ENCODE peak calls at places on chromosomes 1 and 21, in five cellular contexts. I is CD8-positive, alpha-beta T cell; K is fibroblast of pulmonary artery; E is neural progenitor cell; P is kidney. S is an unnamed sample.

GRCh38 chr1:6461237-6461530 is 4.8 kb downstream of the TNFRSF25 start:
- DNase-seq in I (no peak), K (no peak), E (no peak), P (peak), S (no peak)

GRCh38 chr1:52676249-52676903 is 21.8 kb downstream of the COA7 start:
- DNase-seq in I (no peak), K (no peak), E (no peak), P (peak), S (no peak)

GRCh38 chr1:196271212-196271947 is 336.9 kb downstream of the KCNT2 start:
- DNase-seq in I (no peak), K (no peak), E (no peak), P (no peak), S (no peak)

GRCh38 chr1:47865881-47866535 is 131.2 kb downstream of the TRABD2B start:
- DNase-seq in I (no peak), K (no peak), E (no peak), P (no peak), S (no peak)

GRCh38 chr1:16067933-16068332 is 5.5 kb downstream of the FAM131C start:
- DNase-seq in I (no peak), K (no peak), E (no peak), P (no peak), S (no peak)

GRCh38 chr1:159991513-159991912 is 37.5 kb upstream of the SLAMF9 start:
- DNase-seq in I (no peak), K (peak), E (no peak), P (no peak), S (no peak)

GRCh38 chr1:107750364-107750959 is 214.5 kb downstream of the VAV3 start:
- DNase-seq in I (peak), K (peak), E (peak), P (peak), S (peak)

GRCh38 chr1:53398091-53398490 is 61.1 kb upstream of the DMRTB1 start:
- DNase-seq in I (no peak), K (peak), E (no peak), P (no peak), S (no peak)

GRCh38 chr21:34952701-34953100 is 96.4 kb downstream of the RUNX1 start:
- DNase-seq in I (no peak), K (no peak), E (no peak), P (no peak), S (no peak)

GRCh38 chr21:25735221-25735894 is 586 bp downstream of the GABPA start:
- DNase-seq in I (peak), K (peak), E (peak), P (peak), S (peak)
- TF ChIP-seq CTCF in I (no peak), K (no peak), E (no peak), P (no peak), S (no peak)

GRCh38 chr1:36586146-36586545 is 103.4 kb upstream of the CSF3R start:
- DNase-seq in I (no peak), K (no peak), E (no peak), P (no peak), S (no peak)
- TF ChIP-seq CTCF in I (no peak), K (no peak), E (no peak), P (no peak), S (no peak)

GRCh38 chr1:12196641-12197482 is 30.1 kb downstream of the TNFRSF1B start:
- DNase-seq in I (no peak), K (no peak), E (peak), P (no peak), S (no peak)
- TF ChIP-seq CTCF in I (no peak), K (no peak), E (peak), P (no peak), S (peak)

DNA sequence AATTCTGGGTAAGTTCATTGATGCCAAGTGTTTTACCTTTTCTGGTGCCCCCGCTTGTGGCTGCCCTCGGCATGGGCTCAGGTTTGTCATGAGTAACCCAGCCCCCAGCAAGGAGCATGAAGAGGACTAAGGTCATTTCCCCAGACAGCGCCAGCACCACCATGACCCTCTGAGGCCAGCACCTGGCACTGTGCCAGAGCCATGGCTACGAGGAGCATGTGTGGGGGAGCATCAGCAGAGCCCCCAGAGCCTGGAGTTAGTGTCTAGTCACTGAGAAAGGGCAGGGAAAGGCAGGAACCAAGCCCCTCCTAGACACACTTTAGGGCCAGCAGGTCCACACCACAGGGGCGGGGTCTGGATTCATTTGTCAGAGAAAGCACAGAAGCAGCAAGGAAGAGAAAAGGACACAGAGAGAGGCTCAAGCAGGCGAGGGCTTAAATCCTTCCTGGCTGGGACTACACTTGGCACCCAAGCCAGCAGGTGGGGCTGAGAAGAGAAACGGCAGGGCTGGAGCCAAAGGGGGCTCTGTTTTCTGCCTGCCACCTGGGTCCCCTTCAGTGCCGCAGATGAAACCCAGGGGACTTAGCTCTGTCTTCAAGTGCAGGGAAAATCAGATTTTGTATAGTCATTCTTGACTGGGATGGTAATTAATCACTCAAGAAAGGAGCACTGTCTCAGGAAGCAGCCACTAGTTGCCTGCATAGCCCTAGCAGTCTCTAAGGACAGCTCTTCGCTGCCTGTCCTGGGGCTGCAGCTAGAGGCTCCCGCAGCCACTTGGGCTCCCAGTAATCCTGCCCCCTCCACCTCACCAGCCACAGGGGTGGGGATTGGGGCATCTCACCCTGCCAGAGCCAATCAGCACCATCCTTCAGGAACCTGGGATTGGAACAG is 79.6 kb upstream of the ZC3H12A start:
- DNase-seq in I (no peak), K (no peak), E (peak), P (no peak), S (no peak)
- TF ChIP-seq CTCF in I (no peak), K (no peak), E (peak), P (no peak), S (no peak)

GRCh38 chr1:207050768-207051614 is at the start of gene YOD1:
- DNase-seq in I (peak), K (peak), E (peak), P (peak), S (peak)
- TF ChIP-seq CTCF in I (no peak), K (no peak), E (no peak), P (no peak), S (no peak)

GRCh38 chr1:150322310-150322709 is 977 bp downstream of the PRPF3 start:
- DNase-seq in I (no peak), K (peak), E (no peak), P (no peak), S (no peak)

GRCh38 chr1:150320667-150320978 is 710 bp upstream of the PRPF3 start:
- DNase-seq in I (no peak), K (no peak), E (no peak), P (no peak), S (no peak)

GRCh38 chr1:150321826-150322166 is 463 bp downstream of the PRPF3 start:
- DNase-seq in I (no peak), K (no peak), E (no peak), P (peak), S (no peak)
- TF ChIP-seq CTCF in I (no peak), K (no peak), E (no peak), P (no peak), S (no peak)

GRCh38 chr21:29753216-29753615 is 186.6 kb downstream of the GRIK1 start:
- DNase-seq in I (no peak), K (peak), E (no peak), P (no peak), S (no peak)

GRCh38 chr21:29748391-29749167 is 191.2 kb downstream of the GRIK1 start:
- DNase-seq in I (no peak), K (no peak), E (no peak), P (no peak), S (no peak)

GRCh38 chr21:29749223-29749622 is 190.6 kb downstream of the GRIK1 start:
- DNase-seq in I (no peak), K (no peak), E (no peak), P (no peak), S (no peak)

DNA sequence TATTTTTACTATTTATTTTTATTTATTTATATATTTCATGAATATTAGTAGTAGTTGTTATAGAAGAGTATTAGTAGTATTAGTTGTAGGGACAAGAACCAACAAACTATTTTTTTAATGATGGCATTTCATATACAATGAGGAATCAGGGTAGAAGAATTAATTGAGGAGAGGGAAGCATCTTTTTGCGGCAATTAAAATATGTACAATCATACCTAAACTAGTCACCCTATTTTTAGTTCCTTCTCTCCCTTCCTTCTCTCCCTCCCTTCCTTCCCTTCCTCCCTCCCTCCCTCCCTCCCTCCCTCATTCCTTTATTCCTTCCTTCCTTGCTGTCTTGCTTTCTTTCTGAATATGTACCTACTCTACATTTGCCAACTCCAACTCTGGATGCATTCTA is 189.8 kb downstream of the GRIK1 start:
- DNase-seq in I (no peak), K (no peak), E (no peak), P (no peak), S (no peak)
- TF ChIP-seq CTCF in I (no peak), K (no peak), E (no peak), P (no peak), S (no peak)

GRCh38 chr1:18939398-18940302 is 16.8 kb downstream of the IFFO2 start:
- DNase-seq in I (no peak), K (peak), E (no peak), P (no peak), S (no peak)
- TF ChIP-seq CTCF in I (no peak), K (no peak), E (no peak), P (no peak), S (no peak)

DNA sequence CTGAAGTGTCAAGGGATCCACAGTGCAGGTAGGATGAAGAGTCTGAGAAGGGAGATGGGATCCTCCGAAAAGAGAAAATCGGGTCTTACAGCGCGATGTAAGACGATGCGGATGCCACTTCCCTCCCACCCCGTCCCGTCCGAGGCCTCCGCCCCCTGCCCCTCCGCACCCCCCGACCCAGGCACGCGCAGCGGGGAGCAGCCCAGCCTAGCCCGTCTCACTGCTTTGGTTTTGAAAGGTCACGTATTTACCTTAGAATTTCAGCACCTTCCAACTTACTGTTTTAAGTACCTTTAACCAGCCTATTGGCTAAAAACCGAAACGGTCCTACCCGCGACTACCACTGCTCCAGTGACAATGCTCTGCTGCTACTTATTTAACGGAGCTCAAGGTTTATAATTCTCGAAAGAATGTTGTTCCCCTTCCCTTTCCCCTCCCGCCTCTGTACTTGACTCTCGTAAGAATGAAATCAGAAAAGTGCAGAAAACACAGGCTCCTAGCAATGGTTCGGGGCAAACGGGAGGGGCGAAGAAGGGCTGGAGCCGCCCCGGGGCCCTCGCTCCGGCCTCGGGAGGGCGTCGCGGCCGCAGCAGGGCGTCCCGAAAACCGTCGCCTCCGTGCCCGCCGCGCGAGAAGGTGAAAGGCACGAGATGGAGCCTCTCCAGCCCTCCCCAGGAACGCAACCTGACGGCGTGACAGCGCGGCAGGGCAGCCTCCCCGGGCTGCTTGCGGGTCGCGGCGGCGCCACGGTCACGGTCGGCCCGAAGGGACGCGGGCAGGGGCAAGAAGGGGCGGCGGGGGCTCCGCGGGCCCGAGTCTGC is 706 bp downstream of the TMEM50B start:
- DNase-seq in I (peak), K (peak), E (peak), P (peak), S (peak)
- TF ChIP-seq CTCF in I (no peak), K (no peak), E (no peak), P (no peak), S (no peak)

S was measured in neural crest cell.